ENCODE peak calls at places on chromosome 12, in ten cellular contexts. P, Z, G, S, A, U, X, D, L and C are unnamed samples.

GRCh38 chr12:91109148-91109564 is 2.1 kb downstream of the LUM start:
- DNase-seq in G (peak), X (peak), U (peak), Z (peak), L (peak), A (peak), S (peak), D (peak), P (no peak), C (no peak)

GRCh38 chr12:7061138-7061537 is 620 bp downstream of the C1S start:
- DNase-seq in G (no peak), Z (no peak), U (no peak), S (no peak), L (no peak), X (no peak), A (no peak), P (no peak), D (no peak), C (no peak)

GRCh38 chr12:112868459-112869041 is 38.2 kb upstream of the OAS1 start:
- DNase-seq in L (no peak), A (peak), G (no peak), Z (peak), P (no peak), U (no peak), X (no peak), S (peak), D (no peak), C (no peak)

GRCh38 chr12:8950702-8951478 is 1.4 kb upstream of the M6PR start:
- DNase-seq in X (no peak), P (no peak), D (no peak), S (peak), Z (no peak), U (no peak), G (no peak), A (no peak), L (peak), C (no peak)

GRCh38 chr12:28795306-28795705 is 353.8 kb upstream of the FAR2 start:
- DNase-seq in P (no peak), U (no peak), D (peak), A (no peak), S (no peak), G (peak), X (no peak), L (no peak), Z (no peak), C (no peak)

GRCh38 chr12:45174595-45174994 is 41.3 kb upstream of the ANO6 start:
- DNase-seq in G (no peak), S (no peak), U (no peak), Z (no peak), L (no peak), D (no peak), X (no peak), A (no peak), P (no peak), C (no peak)

GRCh38 chr12:27865421-27865820 is 85.4 kb upstream of the MANSC4 start:
- DNase-seq in D (peak), A (no peak), L (peak), X (no peak), P (peak), Z (no peak), G (peak), S (no peak), U (no peak), C (no peak)

GRCh38 chr12:124914392-124915248 is at the start of gene UBC:
- DNase-seq in X (peak), Z (peak), U (peak), D (peak), A (peak), G (peak), P (peak), S (peak), L (peak), C (peak)

GRCh38 chr12:90958995-90959394 is 4.0 kb upstream of the CCER1 start:
- DNase-seq in P (no peak), L (no peak), A (no peak), D (no peak), X (no peak), U (no peak), G (peak), S (no peak), Z (no peak), C (no peak)

GRCh38 chr12:79083181-79083580 is 218.6 kb downstream of the SYT1 start:
- DNase-seq in D (no peak), A (no peak), S (no peak), L (no peak), G (peak), P (no peak), X (no peak), U (no peak), Z (no peak), C (no peak)

GRCh38 chr12:125332900-125333299 is 267.7 kb downstream of the AACS start:
- DNase-seq in Z (no peak), L (peak), S (no peak), D (no peak), U (no peak), X (no peak), G (no peak), P (no peak), A (no peak), C (no peak)

GRCh38 chr12:120534703-120535655 is 823 bp downstream of the RNF10 start:
- DNase-seq in L (peak), G (peak), A (peak), X (peak), U (no peak), S (peak), Z (peak), P (peak), D (peak), C (no peak)

DNA sequence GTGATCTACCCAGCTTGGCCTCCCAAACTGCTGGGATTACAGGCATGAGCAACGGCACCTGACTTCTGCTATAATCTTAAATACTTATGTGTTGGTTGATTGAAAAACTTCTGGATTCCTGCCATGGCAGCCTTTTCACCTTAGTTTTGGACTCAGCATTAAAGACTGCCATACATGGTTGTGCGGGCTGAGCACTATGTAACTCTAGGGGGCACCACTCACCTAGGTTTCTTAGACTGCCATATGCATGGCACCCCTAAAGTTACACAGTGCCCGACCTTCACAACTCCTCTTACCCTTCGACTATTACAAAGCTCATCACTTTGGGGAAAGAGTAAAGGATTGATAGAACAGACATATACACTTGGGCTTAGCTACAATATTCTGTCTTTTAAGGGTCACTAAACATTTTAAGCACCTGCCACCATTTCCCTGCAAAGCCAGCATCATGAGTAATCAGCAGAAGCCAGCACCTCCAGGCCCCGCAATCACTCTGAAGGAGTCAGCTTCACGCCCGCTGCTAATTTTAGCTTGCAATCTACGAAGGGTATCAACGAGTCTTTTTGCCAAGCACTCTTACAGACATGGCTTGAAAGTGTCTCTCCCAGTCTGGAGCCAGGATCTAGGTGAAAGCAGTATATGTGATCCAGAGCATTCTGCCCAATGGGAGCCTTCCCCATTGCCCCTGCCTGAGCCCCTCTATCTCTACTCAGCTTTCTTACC is 59.8 kb downstream of the SUDS3 start:
- DNase-seq in S (peak), D (no peak), A (peak), U (no peak), L (peak), G (no peak), P (no peak), Z (peak), X (peak), C (no peak)
- TF ChIP-seq CTCF in S (peak), D (no peak), A (peak), U (no peak), L (peak), G (no peak), P (peak), Z (no peak), X (peak), C (peak)

GRCh38 chr12:122894173-122895121 is 1.5 kb downstream of the VPS37B start:
- DNase-seq in D (no peak), P (no peak), U (no peak), A (no peak), L (no peak), S (no peak), Z (no peak), G (no peak), X (no peak), C (no peak)
- H3K4me3 ChIP-seq in D (peak), P (peak), U (peak), A (peak), L (peak), S (peak), Z (peak), G (peak), X (peak), C (peak)

DNA sequence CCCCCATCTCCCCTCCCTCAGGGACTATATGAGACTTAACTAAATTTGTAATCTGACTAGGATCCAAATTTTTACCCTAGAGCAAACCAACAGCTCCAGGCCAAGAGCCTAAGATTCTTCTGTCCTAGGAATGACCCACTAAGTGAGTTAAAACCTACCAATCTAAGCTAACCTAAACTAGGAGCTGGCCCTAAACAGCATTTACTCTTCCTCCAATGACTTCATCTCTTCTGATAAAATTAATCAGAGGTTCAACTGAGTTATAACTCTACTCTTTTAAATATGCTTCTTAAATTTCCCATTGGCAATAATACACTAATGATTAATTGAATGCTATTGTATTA is 39.9 kb upstream of the TMPO start:
- DNase-seq in P (no peak), X (no peak), D (no peak), A (no peak), S (no peak), U (no peak), G (no peak), Z (no peak), L (no peak), C (no peak)
- TF ChIP-seq CTCF in P (no peak), X (no peak), D (no peak), A (no peak), S (no peak), U (no peak), G (no peak), Z (no peak), L (no peak), C (no peak)

GRCh38 chr12:50024227-50024626 is 1.1 kb downstream of the RACGAP1 start:
- DNase-seq in L (no peak), S (no peak), U (no peak), P (no peak), D (no peak), A (no peak), G (no peak), Z (no peak), X (no peak), C (no peak)
- H3K4me3 ChIP-seq in L (peak), S (peak), U (no peak), P (peak), D (peak), A (peak), G (peak), Z (peak), X (no peak), C (peak)

GRCh38 chr12:84913151-84913550 is 552 bp upstream of the SLC6A15 start:
- DNase-seq in X (no peak), G (peak), S (no peak), A (peak), Z (peak), D (peak), P (no peak), L (no peak), U (no peak), C (no peak)
- TF ChIP-seq CTCF in X (no peak), G (no peak), S (no peak), A (no peak), Z (no peak), D (no peak), P (no peak), L (no peak), U (no peak), C (no peak)

DNA sequence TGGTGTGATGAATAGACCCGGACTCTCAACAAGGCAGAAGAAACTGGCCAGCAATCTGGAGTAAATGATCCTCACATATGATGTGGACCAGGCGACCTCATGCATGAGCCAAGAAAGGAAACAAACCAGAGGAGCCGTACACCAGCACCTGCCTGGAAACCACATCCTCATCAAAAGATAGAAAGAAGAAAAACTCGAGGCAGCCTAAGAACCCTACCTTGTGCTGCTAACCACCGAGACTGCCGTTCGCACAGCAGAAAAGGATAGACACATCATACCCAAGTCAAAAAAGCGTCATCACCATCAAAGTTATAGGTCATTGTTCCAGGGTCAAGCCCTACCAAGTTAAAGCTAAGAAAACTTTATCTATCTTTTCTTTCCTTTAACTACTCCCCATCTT is 66.7 kb downstream of the RESF1 start:
- DNase-seq in G (no peak), U (no peak), P (no peak), X (no peak), A (no peak), L (no peak), S (peak), Z (no peak), D (no peak), C (peak)
- H3K4me3 ChIP-seq in G (no peak), U (no peak), P (no peak), X (no peak), A (no peak), L (no peak), S (no peak), Z (no peak), D (no peak), C (no peak)

GRCh38 chr12:59173696-59174095 is 253.4 kb upstream of the LRIG3 start:
- DNase-seq in D (no peak), Z (peak), A (no peak), L (no peak), X (no peak), S (no peak), G (no peak), P (no peak), U (no peak), C (no peak)
- TF ChIP-seq CTCF in D (peak), Z (peak), A (peak), L (no peak), X (no peak), S (no peak), G (no peak), P (peak), U (no peak), C (no peak)

GRCh38 chr12:106764738-106765137 is 9.7 kb upstream of the RIC8B start:
- DNase-seq in A (no peak), S (no peak), D (no peak), U (no peak), G (peak), P (no peak), Z (no peak), L (peak), X (no peak), C (no peak)
- H3K4me3 ChIP-seq in A (no peak), S (no peak), D (no peak), U (no peak), G (no peak), P (no peak), Z (no peak), L (no peak), X (no peak), C (no peak)

GRCh38 chr12:80490329-80490728 is 46.3 kb downstream of the PTPRQ start:
- DNase-seq in S (no peak), L (no peak), P (no peak), D (no peak), X (no peak), U (no peak), Z (peak), A (peak), G (no peak), C (no peak)

GRCh38 chr12:80491176-80491575 is 47.1 kb downstream of the PTPRQ start:
- DNase-seq in G (no peak), U (no peak), D (no peak), P (no peak), Z (no peak), S (no peak), A (no peak), X (no peak), L (no peak), C (no peak)

GRCh38 chr12:80484778-80485177 is 40.7 kb downstream of the PTPRQ start:
- DNase-seq in X (no peak), S (no peak), L (no peak), A (no peak), G (no peak), D (no peak), U (no peak), P (no peak), Z (no peak), C (no peak)

DNA sequence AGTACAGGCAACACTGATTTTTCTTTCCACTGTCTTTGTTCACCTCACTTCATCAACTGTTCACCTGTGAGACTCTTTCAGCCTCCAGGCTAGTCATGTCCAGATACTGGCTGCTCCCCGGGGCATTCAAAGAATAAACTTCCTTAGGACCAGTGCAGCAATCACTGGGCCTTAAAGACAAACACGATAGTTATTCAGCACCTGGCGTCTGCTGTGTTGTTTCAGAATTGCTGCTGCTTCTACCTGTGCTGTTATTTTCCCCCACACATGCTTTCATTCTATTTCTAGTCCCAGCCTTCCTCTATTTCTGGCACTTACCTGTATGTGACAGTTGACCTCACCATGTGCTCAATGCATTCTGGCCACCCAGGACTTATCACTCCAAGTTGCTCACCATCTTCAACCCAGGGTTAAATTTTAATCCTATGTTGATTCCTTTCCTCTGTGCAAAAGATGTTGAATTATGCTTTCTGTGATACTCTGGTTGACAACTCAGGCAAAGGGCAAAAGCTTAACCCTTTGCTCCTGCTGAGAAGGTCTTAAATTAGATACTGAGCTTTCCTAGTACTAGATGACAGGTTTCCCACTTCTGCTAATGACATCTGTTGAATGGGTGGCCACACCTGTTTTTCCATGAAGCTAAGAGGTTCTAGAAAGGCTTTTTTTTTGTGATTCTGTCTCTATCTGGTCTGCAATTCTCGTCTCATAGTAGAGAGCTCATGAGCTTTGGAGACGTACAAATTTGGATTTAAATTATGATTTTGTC is 41.4 kb downstream of the PTPRQ start:
- DNase-seq in P (no peak), X (no peak), Z (no peak), D (no peak), G (no peak), S (peak), A (no peak), U (no peak), L (no peak), C (peak)
- TF ChIP-seq CTCF in P (no peak), X (no peak), Z (no peak), D (no peak), G (no peak), S (no peak), A (no peak), U (no peak), L (no peak), C (no peak)

GRCh38 chr12:83122623-83122934 is 435.9 kb downstream of the TMTC2 start:
- DNase-seq in S (no peak), A (no peak), L (no peak), X (no peak), G (no peak), D (no peak), Z (no peak), P (no peak), U (no peak), C (no peak)
- H3K4me3 ChIP-seq in S (no peak), A (no peak), L (no peak), X (peak), G (no peak), D (no peak), Z (no peak), P (peak), U (no peak), C (no peak)